ENCODE peak calls at places on chromosomes 5 and 9, in seven cellular contexts. I, U, T, X, Y, P and G are unnamed samples.

GRCh38 chr5:77140350-77140749 is 53.3 kb upstream of the ZBED3 start:
- DNase-seq in I (no peak), U (no peak), T (no peak), X (no peak), Y (no peak), P (no peak), G (no peak)

GRCh38 chr9:93317495-93318094 is 133.7 kb downstream of the WNK2 start:
- DNase-seq in I (no peak), U (peak), T (no peak), X (no peak), Y (no peak), P (no peak), G (no peak)

GRCh38 chr9:104970588-104970987 is 42.6 kb upstream of the ABCA1 start:
- DNase-seq in I (no peak), U (no peak), T (no peak), X (no peak), Y (peak), P (no peak), G (no peak)

GRCh38 chr5:17180957-17181723 is 36.3 kb upstream of the BASP1 start:
- DNase-seq in I (no peak), U (no peak), T (no peak), X (no peak), Y (peak), P (no peak), G (peak)

GRCh38 chr5:132260051-132260450 is 2.6 kb downstream of the PDLIM4 start:
- DNase-seq in I (no peak), U (no peak), T (no peak), X (no peak), Y (peak), P (peak), G (peak)

GRCh38 chr5:11785771-11786342 is 118.4 kb downstream of the CTNND2 start:
- DNase-seq in I (no peak), U (no peak), T (no peak), X (no peak), Y (no peak), P (no peak), G (no peak)

GRCh38 chr5:132059043-132059695 is 1.3 kb upstream of the IL3 start:
- DNase-seq in I (no peak), U (peak), T (peak), X (peak), Y (no peak), P (no peak), G (no peak)

GRCh38 chr5:37696190-37697021 is 143.4 kb downstream of the GDNF start:
- DNase-seq in I (no peak), U (no peak), T (no peak), X (no peak), Y (peak), P (no peak), G (peak)

GRCh38 chr5:90747175-90747574 is 188.6 kb downstream of the ADGRV1 start:
- DNase-seq in I (no peak), U (no peak), T (no peak), X (no peak), Y (no peak), P (no peak), G (peak)

DNA sequence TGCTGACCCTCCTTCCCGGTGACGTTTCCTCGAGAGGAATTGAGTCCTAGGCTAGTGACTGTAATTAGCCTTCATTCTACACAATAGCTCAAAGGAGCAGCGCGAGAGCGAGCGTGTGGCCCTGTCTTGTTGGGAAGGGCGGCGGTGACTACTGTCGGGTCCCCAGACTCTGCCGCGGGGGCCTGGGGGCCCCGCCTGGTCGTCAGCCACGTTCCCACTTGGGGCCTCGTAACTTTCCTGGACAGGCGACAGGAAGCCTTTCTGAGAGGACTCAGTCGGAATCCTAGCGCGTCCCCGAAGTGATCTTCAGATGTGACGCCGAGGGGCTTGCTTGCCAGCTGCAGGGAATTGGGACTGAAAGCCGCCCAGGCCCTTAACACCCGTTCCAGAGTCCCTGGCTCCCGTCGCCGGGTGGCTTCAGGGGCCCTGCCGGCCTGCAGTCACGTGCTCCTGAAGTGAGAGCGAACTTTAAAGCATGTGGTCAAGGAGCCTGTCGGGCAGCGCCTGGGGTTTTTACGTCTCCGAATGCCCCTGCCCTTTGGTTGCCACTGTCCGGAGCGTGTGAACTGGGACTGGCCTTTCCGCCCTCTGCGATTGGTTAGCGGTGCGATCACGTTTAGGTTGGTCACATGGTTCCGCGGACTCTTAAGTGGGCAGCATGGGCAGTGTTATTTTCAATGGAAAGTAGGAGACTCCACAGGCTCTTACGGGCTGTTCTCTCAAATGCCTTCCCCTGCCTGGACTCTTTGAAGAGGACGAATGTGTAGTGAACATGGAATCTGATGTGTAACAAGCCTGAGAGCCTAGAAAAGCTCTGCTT is 1.7 kb downstream of the VLDLR start:
- DNase-seq in I (peak), U (peak), T (peak), X (peak), Y (peak), P (peak), G (peak)
- H3K4me3 ChIP-seq in I (peak), U (peak), T (peak), X (peak), Y (peak), P (peak), G (peak)

GRCh38 chr9:129836342-129837007 is 1.2 kb downstream of the USP20 start:
- DNase-seq in I (no peak), U (no peak), T (no peak), X (no peak), Y (no peak), P (no peak), G (no peak)

GRCh38 chr9:129841071-129841470 is 5.8 kb downstream of the USP20 start:
- DNase-seq in I (no peak), U (no peak), T (no peak), X (no peak), Y (no peak), P (no peak), G (no peak)

GRCh38 chr9:129839324-129840023 is 4.2 kb downstream of the USP20 start:
- DNase-seq in I (no peak), U (no peak), T (no peak), X (no peak), Y (no peak), P (no peak), G (no peak)

GRCh38 chr9:129840024-129840423 is 4.8 kb downstream of the USP20 start:
- DNase-seq in I (no peak), U (no peak), T (no peak), X (no peak), Y (no peak), P (no peak), G (no peak)

GRCh38 chr9:129838707-129839259 is 3.5 kb downstream of the USP20 start:
- DNase-seq in I (no peak), U (no peak), T (no peak), X (no peak), Y (peak), P (no peak), G (peak)
- TF ChIP-seq CTCF in I (no peak), U (no peak), T (no peak), X (no peak), Y (no peak), P (no peak), G (no peak)

GRCh38 chr5:153153086-153153485 is 337.4 kb upstream of the GRIA1 start:
- DNase-seq in I (no peak), U (no peak), T (no peak), X (no peak), Y (peak), P (no peak), G (peak)
- H3K4me3 ChIP-seq in I (no peak), U (no peak), T (no peak), X (no peak), Y (no peak), P (no peak), G (no peak)

DNA sequence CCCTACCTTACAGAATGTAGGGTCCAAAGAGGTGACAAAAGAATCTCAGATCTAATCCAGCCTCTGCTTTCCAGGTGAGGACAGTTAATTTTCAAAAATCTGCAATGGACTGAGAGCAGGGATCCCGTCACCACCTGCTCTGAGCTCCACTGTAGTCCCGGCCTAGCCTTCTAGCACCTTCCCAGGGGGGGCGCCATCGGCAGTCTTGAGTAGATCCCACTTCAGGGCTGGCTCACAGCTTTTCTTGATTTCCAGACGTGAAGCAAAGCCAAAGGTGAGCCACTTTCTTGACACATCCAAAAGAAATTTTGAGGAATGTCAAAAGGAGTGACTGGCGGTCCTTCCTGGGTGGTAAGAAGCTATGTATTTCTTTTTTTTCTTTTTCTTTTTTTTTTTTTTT is 114.1 kb downstream of the SYK start:
- DNase-seq in I (no peak), U (no peak), T (peak), X (no peak), Y (peak), P (no peak), G (peak)
- TF ChIP-seq CTCF in I (no peak), U (no peak), T (no peak), X (no peak), Y (peak), P (no peak), G (peak)